ENCODE peak calls at places on chromosomes 6 and 20, in six cellular contexts. O, U, H, M, P and W are unnamed samples.

GRCh38 chr20:25289886-25290597 is 42.2 kb downstream of the PYGB start:
- DNase-seq in O (no peak), U (no peak), H (no peak), M (no peak), P (no peak), W (no peak)

GRCh38 chr20:52306477-52306876 is 114.9 kb upstream of the ZFP64 start:
- DNase-seq in O (no peak), U (no peak), H (no peak), M (no peak), P (no peak), W (no peak)

GRCh38 chr6:11911535-11911934 is 100.6 kb upstream of the HIVEP1 start:
- DNase-seq in O (no peak), U (no peak), H (no peak), M (no peak), P (no peak), W (no peak)

GRCh38 chr20:62925420-62926228 is 681 bp downstream of the DIDO1 start:
- DNase-seq in O (peak), U (no peak), H (no peak), M (peak), P (no peak), W (peak)

GRCh38 chr20:62203378-62204030 is 16.6 kb downstream of the HRH3 start:
- DNase-seq in O (no peak), U (no peak), H (no peak), M (no peak), P (no peak), W (no peak)

GRCh38 chr6:137873273-137873762 is 6.3 kb downstream of the TNFAIP3 start:
- DNase-seq in O (peak), U (peak), H (no peak), M (peak), P (peak), W (no peak)

GRCh38 chr6:39217177-39217864 is 12.0 kb downstream of the KCNK5 start:
- DNase-seq in O (no peak), U (no peak), H (no peak), M (peak), P (no peak), W (no peak)

GRCh38 chr20:51566594-51566993 is 24.1 kb upstream of the NFATC2 start:
- DNase-seq in O (no peak), U (no peak), H (no peak), M (no peak), P (no peak), W (no peak)

GRCh38 chr6:3329491-3330051 is 70.8 kb downstream of the PSMG4 start:
- DNase-seq in O (no peak), U (no peak), H (no peak), M (no peak), P (no peak), W (no peak)

GRCh38 chr6:66865771-66866170 is 1158.7 kb upstream of the EYS start:
- DNase-seq in O (no peak), U (no peak), H (no peak), M (no peak), P (no peak), W (no peak)

GRCh38 chr6:156423075-156423474 is 354.1 kb upstream of the ARID1B start:
- DNase-seq in O (no peak), U (no peak), H (no peak), M (no peak), P (no peak), W (no peak)

GRCh38 chr6:113858067-113858604 is 991 bp downstream of the MARCKS start:
- DNase-seq in O (no peak), U (peak), H (peak), M (peak), P (peak), W (peak)

GRCh38 chr20:44690781-44691423 is 24.3 kb upstream of the CCN5 start:
- DNase-seq in O (no peak), U (peak), H (no peak), M (no peak), P (no peak), W (no peak)

GRCh38 chr20:64055396-64055892 is 6.0 kb upstream of the SOX18 start:
- DNase-seq in O (no peak), U (no peak), H (no peak), M (no peak), P (no peak), W (no peak)

GRCh38 chr20:17530716-17531536 is at the start of gene BFSP1:
- DNase-seq in O (no peak), U (peak), H (peak), M (peak), P (peak), W (peak)

GRCh38 chr6:141988954-141989705 is 143.6 kb upstream of the GJE1 start:
- DNase-seq in O (no peak), U (no peak), H (peak), M (peak), P (no peak), W (peak)

DNA sequence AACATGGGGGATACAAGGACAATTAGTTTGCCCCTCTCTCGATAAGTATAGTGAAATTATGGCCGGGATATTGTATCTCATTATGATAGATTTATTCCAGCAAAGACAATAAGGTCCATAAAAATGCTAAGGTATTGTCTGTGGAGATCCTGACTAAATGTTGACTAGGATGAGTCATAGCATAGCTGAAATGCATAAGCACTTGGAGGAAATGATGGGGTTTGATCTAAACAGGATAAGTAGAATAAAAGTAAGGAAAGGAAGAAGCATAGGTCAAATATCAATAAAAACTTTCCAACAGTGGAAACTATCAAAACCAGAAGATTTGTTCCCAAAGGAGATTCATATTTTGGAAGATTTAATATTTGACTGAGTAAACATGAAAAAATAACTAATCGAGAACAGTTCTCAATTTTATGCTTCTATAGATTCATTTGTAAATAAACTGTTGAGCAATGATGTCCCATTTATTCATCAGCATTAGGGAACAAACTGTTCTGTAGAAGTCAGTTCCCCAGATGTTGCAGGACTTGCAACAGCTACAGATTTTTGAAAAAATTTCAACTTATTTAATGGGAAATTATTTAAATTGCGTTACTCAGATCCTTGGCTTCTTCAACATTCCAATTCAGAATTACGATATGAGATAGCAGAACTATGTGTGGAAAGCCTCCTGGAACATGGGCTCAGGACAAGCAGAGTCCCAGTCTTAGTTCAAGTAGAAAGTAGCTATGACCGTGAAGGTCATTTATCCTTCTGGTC is 133.7 kb upstream of the TBX18 start:
- DNase-seq in O (no peak), U (no peak), H (no peak), M (no peak), P (no peak), W (no peak)
- TF ChIP-seq CTCF in O (no peak), U (no peak), H (no peak), M (no peak), P (no peak), W (no peak)

GRCh38 chr6:579339-579738 is 77.6 kb downstream of the HUS1B start:
- DNase-seq in O (no peak), U (no peak), H (no peak), M (no peak), P (no peak), W (no peak)
- TF ChIP-seq CTCF in O (peak), U (no peak), H (no peak), M (no peak), P (no peak), W (peak)

DNA sequence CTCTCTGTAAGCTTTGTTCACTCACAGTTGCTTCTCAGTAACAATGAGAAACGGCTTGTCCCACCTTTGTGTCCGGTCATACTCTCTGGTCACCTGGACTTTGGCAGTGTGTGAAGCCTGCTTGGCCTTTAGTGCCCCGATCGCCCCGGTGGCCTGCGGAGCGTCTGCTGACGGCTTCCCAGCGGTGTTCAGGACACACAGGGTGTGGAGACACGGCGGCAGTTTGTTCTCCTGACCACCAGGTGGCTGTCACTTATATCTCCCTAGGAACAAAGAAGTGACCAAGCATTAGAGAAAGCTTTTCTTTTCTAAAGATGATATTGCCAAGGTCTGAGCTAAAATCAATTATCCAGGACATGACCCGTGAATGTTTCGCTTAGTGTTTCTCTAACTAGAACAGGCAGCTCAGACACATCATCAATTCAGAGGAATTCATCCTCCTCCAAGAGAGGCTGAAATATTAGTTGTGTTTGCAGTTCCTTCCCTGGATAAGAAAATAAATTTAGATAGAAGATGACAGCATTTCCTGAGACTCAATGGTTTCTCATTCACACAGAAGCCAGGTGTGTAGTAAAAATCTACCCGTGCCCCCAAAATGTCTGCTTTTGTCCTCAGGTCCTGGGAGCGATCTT is 167.4 kb upstream of the THBS2 start:
- DNase-seq in O (no peak), U (no peak), H (peak), M (peak), P (no peak), W (peak)
- TF ChIP-seq CTCF in O (no peak), U (no peak), H (peak), M (peak), P (peak), W (peak)

GRCh38 chr6:44399991-44400390 is 12.5 kb downstream of the CDC5L start:
- DNase-seq in O (no peak), U (no peak), H (no peak), M (no peak), P (no peak), W (no peak)

GRCh38 chr6:44395501-44395900 is 8.0 kb downstream of the CDC5L start:
- DNase-seq in O (no peak), U (no peak), H (no peak), M (no peak), P (no peak), W (no peak)

GRCh38 chr6:44396968-44397367 is 9.5 kb downstream of the CDC5L start:
- DNase-seq in O (no peak), U (no peak), H (no peak), M (no peak), P (no peak), W (no peak)

GRCh38 chr6:44400572-44400971 is 13.1 kb downstream of the CDC5L start:
- DNase-seq in O (no peak), U (no peak), H (no peak), M (no peak), P (no peak), W (no peak)

GRCh38 chr6:44397424-44398169 is 10.1 kb downstream of the CDC5L start:
- DNase-seq in O (no peak), U (no peak), H (no peak), M (no peak), P (no peak), W (no peak)
- TF ChIP-seq CTCF in O (no peak), U (no peak), H (no peak), M (no peak), P (no peak), W (no peak)

GRCh38 chr20:57289401-57290177 is 23.1 kb upstream of the BMP7 start:
- DNase-seq in O (no peak), U (no peak), H (no peak), M (no peak), P (no peak), W (no peak)

GRCh38 chr20:57291694-57292093 is 25.3 kb upstream of the BMP7 start:
- DNase-seq in O (no peak), U (no peak), H (no peak), M (no peak), P (no peak), W (no peak)

GRCh38 chr20:57292611-57293010 is 26.2 kb upstream of the BMP7 start:
- DNase-seq in O (no peak), U (no peak), H (no peak), M (no peak), P (no peak), W (no peak)

GRCh38 chr20:57290178-57290484 is 23.7 kb upstream of the BMP7 start:
- DNase-seq in O (no peak), U (no peak), H (no peak), M (no peak), P (no peak), W (no peak)

DNA sequence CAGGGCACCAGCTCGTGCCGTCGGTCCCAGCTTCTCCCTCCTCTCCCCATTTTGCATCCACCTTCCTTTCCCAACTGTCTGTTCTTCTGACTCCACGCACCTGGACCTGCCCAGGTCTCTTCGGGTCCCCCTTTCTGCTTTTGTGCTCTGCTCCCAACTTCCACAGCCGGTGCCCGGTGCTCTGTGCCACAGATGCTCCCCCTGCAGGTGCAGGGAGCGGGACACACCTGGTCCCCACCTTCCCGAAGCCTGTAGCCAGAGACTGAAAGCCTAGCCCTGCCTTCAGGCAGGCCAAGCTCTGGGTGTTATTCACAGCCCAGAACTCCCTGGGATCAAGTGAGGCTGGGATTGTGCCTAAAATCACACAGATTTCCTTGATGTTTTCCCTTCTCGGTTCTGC is 24.6 kb upstream of the BMP7 start:
- DNase-seq in O (no peak), U (no peak), H (peak), M (no peak), P (no peak), W (no peak)
- TF ChIP-seq CTCF in O (no peak), U (no peak), H (peak), M (no peak), P (no peak), W (no peak)